ENCODE peak calls at places on chromosome 4, in seven cellular contexts. Q is K562, C is NCI-H748 treated with DMSO at 0.1 percent for 48 hours, T is anterior cingulate cortex, K is pancreas, M is transverse colon, L is endothelial cell. S is an unnamed sample.

GRCh38 chr4:139734875-139735380 is 69.3 kb downstream of the MGST2 start:
- DNase-seq in Q (no peak), C (peak), T (peak), K (peak), M (peak), L (peak), S (peak)

GRCh38 chr4:37837446-37837845 is 11.0 kb downstream of the PGM2 start:
- DNase-seq in Q (no peak), C (no peak), T (no peak), K (no peak), M (no peak), L (no peak), S (no peak)

GRCh38 chr4:140971077-140971792 is 162.0 kb downstream of the RNF150 start:
- DNase-seq in Q (no peak), C (no peak), T (no peak), K (no peak), M (no peak), L (no peak), S (no peak)

GRCh38 chr4:112063260-112063659 is 82.0 kb upstream of the FAM241A start:
- DNase-seq in Q (no peak), C (no peak), T (no peak), K (no peak), M (no peak), L (no peak), S (no peak)

GRCh38 chr4:183639291-183639690 is 19.7 kb downstream of the RWDD4 start:
- DNase-seq in Q (no peak), C (no peak), T (no peak), K (no peak), M (no peak), L (no peak), S (no peak)

GRCh38 chr4:30720656-30721352 is 635 bp downstream of the PCDH7 start:
- DNase-seq in Q (no peak), C (peak), T (no peak), K (no peak), M (peak), L (peak), S (no peak)

GRCh38 chr4:6113641-6114040 is 86.7 kb downstream of the JAKMIP1 start:
- DNase-seq in Q (no peak), C (no peak), T (no peak), K (no peak), M (no peak), L (no peak), S (no peak)

GRCh38 chr4:6195602-6196319 is 4.6 kb downstream of the JAKMIP1 start:
- DNase-seq in Q (no peak), C (no peak), T (no peak), K (no peak), M (no peak), L (no peak), S (no peak)

GRCh38 chr4:122104184-122104583 is 47.9 kb upstream of the BLTP1 start:
- DNase-seq in Q (no peak), C (no peak), T (no peak), K (no peak), M (no peak), L (no peak), S (no peak)

GRCh38 chr4:64767547-64767946 is 358.3 kb upstream of the TECRL start:
- DNase-seq in Q (no peak), C (no peak), T (no peak), K (no peak), M (no peak), L (no peak), S (no peak)

GRCh38 chr4:24209891-24210290 is 320.0 kb upstream of the PPARGC1A start:
- DNase-seq in Q (no peak), C (no peak), T (no peak), K (no peak), M (no peak), L (no peak), S (no peak)

GRCh38 chr4:88818650-88819470 is 121.2 kb upstream of the NAP1L5 start:
- DNase-seq in Q (peak), C (peak), T (peak), K (peak), M (peak), L (peak), S (peak)

GRCh38 chr4:3880595-3881120 is 114.5 kb downstream of the ADRA2C start:
- DNase-seq in Q (peak), C (peak), T (peak), K (peak), M (peak), L (peak), S (peak)

GRCh38 chr4:3312362-3312761 is 19.5 kb downstream of the RGS12 start:
- DNase-seq in Q (no peak), C (no peak), T (no peak), K (no peak), M (no peak), L (no peak), S (no peak)

GRCh38 chr4:39698424-39699009 is 581 bp downstream of the UBE2K start:
- DNase-seq in Q (peak), C (peak), T (peak), K (peak), M (peak), L (peak), S (peak)

GRCh38 chr4:24042094-24042493 is 152.2 kb upstream of the PPARGC1A start:
- DNase-seq in Q (no peak), C (no peak), T (no peak), K (no peak), M (no peak), L (no peak), S (no peak)

GRCh38 chr4:164931551-164932324 is 45.7 kb downstream of the TRIM61 start:
- DNase-seq in Q (no peak), C (no peak), T (no peak), K (no peak), M (no peak), L (no peak), S (no peak)

GRCh38 chr4:95129708-95130343 is 372.1 kb downstream of the BMPR1B start:
- DNase-seq in Q (peak), C (no peak), T (no peak), K (no peak), M (no peak), L (no peak), S (peak)